ENCODE peak calls at places on chromosome 4, in eight cellular contexts. B is non-pigmented ciliary epithelial cell; N is CD8-positive, alpha-beta memory T cell; F is KBM-7; I is stimulated activated CD8-positive, alpha-beta memory T cell treated with anti-CD3 and anti-CD28 coated beads, Interleukin-4, amount 100 ng/mL, for 24 hours; V is AG09319; T is T-helper 17 cell; O is M059J. Q is an unnamed sample.

GRCh38 chr4:26636458-26636857 is 52.6 kb downstream of the TBC1D19 start:
- DNase-seq in V (no peak), T (no peak), N (no peak), F (no peak), I (no peak), B (no peak), O (no peak), Q (no peak)

GRCh38 chr4:78441786-78442185 is 109.8 kb upstream of the ANXA3 start:
- DNase-seq in N (no peak), B (no peak), V (no peak), I (no peak), F (no peak), O (no peak), T (no peak), Q (no peak)

GRCh38 chr4:155602351-155603140 is 64.1 kb upstream of the GUCY1A1 start:
- DNase-seq in V (no peak), B (no peak), N (no peak), F (no peak), O (no peak), T (no peak), I (no peak), Q (peak; percentile 57)

GRCh38 chr4:7412586-7412975 is 22.1 kb downstream of the PSAPL1 start:
- DNase-seq in B (no peak), F (no peak), T (peak; percentile 3), O (no peak), N (no peak), V (no peak), I (no peak), Q (no peak)

GRCh38 chr4:167234388-167234881 is at the start of gene SPOCK3:
- DNase-seq in T (no peak), N (no peak), B (no peak), V (no peak), I (no peak), O (peak; percentile 47), F (no peak), Q (peak; percentile 79)

GRCh38 chr4:7629855-7630254 is 195.1 kb upstream of the PSAPL1 start:
- DNase-seq in V (no peak), T (no peak), O (peak; percentile 43), I (no peak), B (no peak), F (no peak), N (no peak), Q (no peak)

GRCh38 chr4:3642056-3642630 is 109.9 kb upstream of the LRPAP1 start:
- DNase-seq in O (no peak), V (no peak), N (no peak), I (no peak), F (no peak), T (no peak), B (no peak), Q (no peak)

GRCh38 chr4:108155373-108155772 is 13.4 kb downstream of the LEF1 start:
- DNase-seq in T (no peak), N (no peak), O (peak; percentile 51), I (no peak), B (no peak), F (no peak), V (no peak), Q (no peak)

GRCh38 chr4:67871867-67872266 is 11.9 kb downstream of the TMPRSS11D start:
- DNase-seq in F (peak; percentile 52), O (peak; percentile 56), I (no peak), T (no peak), B (peak; percentile 28), V (peak; percentile 14), N (no peak), Q (peak; percentile 84)